ENCODE peak calls at places on chromosome 14, in ten cellular contexts. G, H, S, D, V, E, N, X, Q and F are unnamed samples.

GRCh38 chr14:25108959-25109358 is 59.0 kb upstream of the STXBP6 start:
- DNase-seq in G (no peak), H (no peak), S (no peak), D (no peak), V (no peak), E (no peak), N (no peak), X (no peak), Q (no peak), F (no peak)

GRCh38 chr14:63486729-63487128 is 56.4 kb downstream of the PPP2R5E start:
- DNase-seq in G (no peak), H (no peak), S (no peak), D (no peak), V (no peak), E (no peak), N (no peak), X (no peak), Q (no peak), F (no peak)

GRCh38 chr14:68782091-68782981 is 10.5 kb downstream of the ZFP36L1 start:
- DNase-seq in G (peak), H (no peak), S (no peak), D (no peak), V (no peak), E (no peak), N (no peak), X (peak), Q (no peak), F (no peak)

GRCh38 chr14:34874386-34875030 is 652 bp downstream of the BAZ1A start:
- DNase-seq in G (peak), H (peak), S (peak), D (peak), V (peak), E (peak), N (peak), X (peak), Q (peak), F (no peak)

GRCh38 chr14:93073833-93074769 is 41.6 kb downstream of the ITPK1 start:
- DNase-seq in G (no peak), H (peak), S (peak), D (peak), V (peak), E (peak), N (no peak), X (no peak), Q (no peak), F (peak)

GRCh38 chr14:37559386-37559785 is 35.7 kb downstream of the FOXA1 start:
- DNase-seq in G (no peak), H (peak), S (no peak), D (no peak), V (no peak), E (no peak), N (peak), X (no peak), Q (no peak), F (peak)

GRCh38 chr14:69768873-69769272 is 1.9 kb downstream of the SRSF5 start:
- DNase-seq in G (no peak), H (no peak), S (no peak), D (no peak), V (peak), E (no peak), N (no peak), X (no peak), Q (no peak), F (peak)

GRCh38 chr14:72104011-72104613 is 171.9 kb downstream of the RGS6 start:
- DNase-seq in G (no peak), H (no peak), S (no peak), D (peak), V (no peak), E (no peak), N (peak), X (peak), Q (peak), F (no peak)

GRCh38 chr14:71529855-71530254 is 402.4 kb upstream of the RGS6 start:
- DNase-seq in G (peak), H (peak), S (no peak), D (no peak), V (no peak), E (no peak), N (peak), X (no peak), Q (no peak), F (no peak)

GRCh38 chr14:59189281-59189821 is 884 bp downstream of the DAAM1 start:
- DNase-seq in G (peak), H (peak), S (peak), D (peak), V (no peak), E (peak), N (peak), X (peak), Q (peak), F (no peak)

GRCh38 chr14:102544745-102545460 is 35.3 kb upstream of the ANKRD9 start:
- DNase-seq in G (no peak), H (no peak), S (no peak), D (peak), V (no peak), E (no peak), N (no peak), X (peak), Q (peak), F (no peak)

GRCh38 chr14:90522585-90523191 is 125.9 kb downstream of the CALM1 start:
- DNase-seq in G (peak), H (no peak), S (no peak), D (peak), V (no peak), E (peak), N (no peak), X (no peak), Q (no peak), F (no peak)

GRCh38 chr14:104675447-104675846 is 14.0 kb upstream of the INF2 start:
- DNase-seq in G (no peak), H (no peak), S (no peak), D (no peak), V (no peak), E (no peak), N (no peak), X (no peak), Q (no peak), F (no peak)

GRCh38 chr14:42710071-42710470 is 1103.4 kb downstream of the LRFN5 start:
- DNase-seq in G (no peak), H (no peak), S (no peak), D (no peak), V (no peak), E (no peak), N (no peak), X (no peak), Q (no peak), F (no peak)

GRCh38 chr14:68784995-68785816 is 7.7 kb downstream of the ZFP36L1 start:
- DNase-seq in G (no peak), H (no peak), S (no peak), D (no peak), V (peak), E (peak), N (no peak), X (no peak), Q (no peak), F (peak)

GRCh38 chr14:26597136-26598080 is at the start of gene NOVA1:
- DNase-seq in G (peak), H (peak), S (peak), D (peak), V (peak), E (peak), N (peak), X (peak), Q (peak), F (no peak)

GRCh38 chr14:44657688-44658388 is 150.8 kb upstream of the FSCB start:
- DNase-seq in G (no peak), H (no peak), S (no peak), D (no peak), V (no peak), E (no peak), N (no peak), X (peak), Q (no peak), F (peak)

GRCh38 chr14:77270361-77271112 is 469 bp downstream of the NGB start:
- DNase-seq in G (no peak), H (no peak), S (no peak), D (no peak), V (no peak), E (peak), N (no peak), X (peak), Q (no peak), F (no peak)

GRCh38 chr14:54556535-54556934 is 10.4 kb upstream of the SAMD4A start:
- DNase-seq in G (no peak), H (no peak), S (no peak), D (no peak), V (no peak), E (no peak), N (no peak), X (no peak), Q (no peak), F (no peak)

GRCh38 chr14:52121441-52121840 is 52.6 kb upstream of the NID2 start:
- DNase-seq in G (no peak), H (no peak), S (no peak), D (no peak), V (no peak), E (no peak), N (no peak), X (no peak), Q (no peak), F (no peak)

GRCh38 chr14:73269729-73270651 is 32.7 kb downstream of the PAPLN start:
- DNase-seq in G (peak), H (peak), S (peak), D (peak), V (peak), E (peak), N (peak), X (peak), Q (no peak), F (peak)

GRCh38 chr14:93991212-93991611 is 5.9 kb upstream of the CCDC197 start:
- DNase-seq in G (no peak), H (no peak), S (no peak), D (no peak), V (no peak), E (no peak), N (no peak), X (no peak), Q (no peak), F (no peak)

GRCh38 chr14:99635116-99635515 is 9.8 kb upstream of the HHIPL1 start:
- DNase-seq in G (no peak), H (no peak), S (no peak), D (no peak), V (no peak), E (no peak), N (no peak), X (no peak), Q (no peak), F (no peak)

GRCh38 chr14:91728616-91729183 is 3.2 kb downstream of the CATSPERB start:
- DNase-seq in G (no peak), H (no peak), S (no peak), D (no peak), V (no peak), E (no peak), N (peak), X (no peak), Q (no peak), F (no peak)